ENCODE peak calls at places on chromosomes 4 and X, in four cellular contexts. One of them, this sample, is unnamed.

GRCh38 chr4:83552085-83552484 is 16.2 kb downstream of the GPAT3 start:
- DNase-seq in transverse colon: no peak
- DNase-seq in upper lobe of left lung: no peak
- DNase-seq in GM23338: no peak
- DNase-seq in this sample: no peak

GRCh38 chr4:133801858-133802257 is 399.7 kb downstream of the PABPC4L start:
- DNase-seq in transverse colon: no peak
- DNase-seq in upper lobe of left lung: no peak
- DNase-seq in GM23338: peak; percentile 53
- DNase-seq in this sample: no peak

GRCh38 chrX:57227691-57228090 is 58.8 kb upstream of the FAAH2 start:
- DNase-seq in transverse colon: no peak
- DNase-seq in upper lobe of left lung: no peak
- DNase-seq in GM23338: peak; percentile 50
- DNase-seq in this sample: no peak

GRCh38 chrX:154136627-154137161 is 7.3 kb upstream of the OPN1LW start:
- DNase-seq in transverse colon: peak; percentile 74
- DNase-seq in upper lobe of left lung: peak; percentile 74
- DNase-seq in GM23338: peak; percentile 81
- DNase-seq in this sample: no peak

GRCh38 chrX:6810796-6811195 is 275.9 kb upstream of the VCX3A start:
- DNase-seq in transverse colon: no peak
- DNase-seq in upper lobe of left lung: no peak
- DNase-seq in GM23338: no peak
- DNase-seq in this sample: no peak

GRCh38 chrX:118520206-118520857 is 24.7 kb downstream of the DOCK11 start:
- DNase-seq in transverse colon: no peak
- DNase-seq in upper lobe of left lung: no peak
- DNase-seq in GM23338: no peak
- DNase-seq in this sample: no peak

GRCh38 chr4:110865611-110866254 is 242.9 kb upstream of the PITX2 start:
- DNase-seq in transverse colon: no peak
- DNase-seq in upper lobe of left lung: no peak
- DNase-seq in GM23338: no peak
- DNase-seq in this sample: peak; percentile 40

GRCh38 chr4:91319869-91320268 is 983.9 kb upstream of the GRID2 start:
- DNase-seq in transverse colon: no peak
- DNase-seq in upper lobe of left lung: no peak
- DNase-seq in GM23338: no peak
- DNase-seq in this sample: no peak

GRCh38 chr4:105805501-105806120 is 89.7 kb upstream of the NPNT start:
- DNase-seq in transverse colon: no peak
- DNase-seq in upper lobe of left lung: no peak
- DNase-seq in GM23338: no peak
- DNase-seq in this sample: no peak

GRCh38 chrX:2490634-2491033 is 10.1 kb downstream of the DHRSX start:
- DNase-seq in transverse colon: no peak
- DNase-seq in upper lobe of left lung: no peak
- DNase-seq in GM23338: no peak
- DNase-seq in this sample: no peak

GRCh38 chr4:6092971-6093370 is 74.7 kb upstream of the C4orf50 start:
- DNase-seq in transverse colon: no peak
- DNase-seq in upper lobe of left lung: no peak
- DNase-seq in GM23338: no peak
- DNase-seq in this sample: no peak

GRCh38 chrX:36218801-36219200 is 299.3 kb downstream of the CFAP47 start:
- DNase-seq in transverse colon: no peak
- DNase-seq in upper lobe of left lung: no peak
- DNase-seq in GM23338: peak; percentile 39
- DNase-seq in this sample: no peak

GRCh38 chrX:120350458-120351138 is 11.3 kb upstream of the ATP1B4 start:
- DNase-seq in transverse colon: no peak
- DNase-seq in upper lobe of left lung: no peak
- DNase-seq in GM23338: no peak
- DNase-seq in this sample: no peak

GRCh38 chr4:137420901-137421384 is 111.4 kb downstream of the PCDH18 start:
- DNase-seq in transverse colon: no peak
- DNase-seq in upper lobe of left lung: no peak
- DNase-seq in GM23338: peak; percentile 66
- DNase-seq in this sample: no peak

GRCh38 chr4:69984030-69984443 is 11.7 kb upstream of the STATH start:
- DNase-seq in transverse colon: no peak
- DNase-seq in upper lobe of left lung: peak; percentile 26
- DNase-seq in GM23338: peak; percentile 8
- DNase-seq in this sample: no peak

GRCh38 chrX:72051589-72051988 is 80.1 kb downstream of the RTL5 start:
- DNase-seq in transverse colon: no peak
- DNase-seq in upper lobe of left lung: no peak
- DNase-seq in GM23338: no peak
- DNase-seq in this sample: no peak

GRCh38 chr4:110211770-110212061 is 13.3 kb upstream of the ELOVL6 start:
- DNase-seq in transverse colon: no peak
- DNase-seq in upper lobe of left lung: no peak
- DNase-seq in GM23338: peak; percentile 8
- DNase-seq in this sample: no peak

GRCh38 chr4:142567199-142567598 is 278.9 kb downstream of the INPP4B start:
- DNase-seq in transverse colon: peak; percentile 35
- DNase-seq in upper lobe of left lung: no peak
- DNase-seq in GM23338: peak; percentile 87
- DNase-seq in this sample: no peak

GRCh38 chr4:83255584-83255983 is 29.0 kb downstream of the COQ2 start:
- DNase-seq in transverse colon: no peak
- DNase-seq in upper lobe of left lung: no peak
- DNase-seq in GM23338: no peak
- DNase-seq in this sample: peak; percentile 55

GRCh38 chr4:32789026-32789608 is 2068.9 kb downstream of the PCDH7 start:
- DNase-seq in transverse colon: no peak
- DNase-seq in upper lobe of left lung: no peak
- DNase-seq in GM23338: no peak
- DNase-seq in this sample: peak; percentile 74

GRCh38 chr4:183485411-183486160 is 19.3 kb upstream of the ING2 start:
- DNase-seq in transverse colon: no peak
- DNase-seq in upper lobe of left lung: no peak
- DNase-seq in GM23338: no peak
- DNase-seq in this sample: no peak

GRCh38 chr4:116515959-116516358 is 569.4 kb downstream of the TRAM1L1 start:
- DNase-seq in transverse colon: no peak
- DNase-seq in upper lobe of left lung: peak; percentile 46
- DNase-seq in GM23338: no peak
- DNase-seq in this sample: no peak

GRCh38 chrX:38805294-38806053 is 4.2 kb downstream of the MID1IP1 start:
- DNase-seq in transverse colon: peak; percentile 71
- DNase-seq in upper lobe of left lung: peak; percentile 73
- DNase-seq in GM23338: peak; percentile 42
- DNase-seq in this sample: no peak

GRCh38 chr4:71287305-71287704 is 51.5 kb upstream of the SLC4A4 start:
- DNase-seq in transverse colon: no peak
- DNase-seq in upper lobe of left lung: no peak
- DNase-seq in GM23338: no peak
- DNase-seq in this sample: no peak

GRCh38 chrX:23386726-23387125 is 52.1 kb downstream of the PTCHD1 start:
- DNase-seq in transverse colon: no peak
- DNase-seq in upper lobe of left lung: no peak
- DNase-seq in GM23338: no peak
- DNase-seq in this sample: no peak

GRCh38 chr4:175380841-175381240 is 431.2 kb downstream of the GPM6A start:
- DNase-seq in transverse colon: no peak
- DNase-seq in upper lobe of left lung: no peak
- DNase-seq in GM23338: no peak
- DNase-seq in this sample: no peak

GRCh38 chr4:122896270-122896669 is 26.1 kb downstream of the NUDT6 start:
- DNase-seq in transverse colon: no peak
- DNase-seq in upper lobe of left lung: no peak
- DNase-seq in GM23338: no peak
- DNase-seq in this sample: no peak

GRCh38 chr4:169625886-169626285 is 5.5 kb downstream of the CLCN3 start:
- DNase-seq in transverse colon: no peak
- DNase-seq in upper lobe of left lung: no peak
- DNase-seq in GM23338: no peak
- DNase-seq in this sample: no peak

GRCh38 chr4:186930024-186930423 is 206.4 kb upstream of the FAT1 start:
- DNase-seq in transverse colon: no peak
- DNase-seq in upper lobe of left lung: no peak
- DNase-seq in GM23338: no peak
- DNase-seq in this sample: no peak
- TF ChIP-seq POLR2AphosphoS5 in transverse colon: no peak
- TF ChIP-seq POLR2AphosphoS5 in upper lobe of left lung: no peak
- TF ChIP-seq POLR2AphosphoS5 in GM23338: no peak
- TF ChIP-seq POLR2AphosphoS5 in this sample: no peak

DNA sequence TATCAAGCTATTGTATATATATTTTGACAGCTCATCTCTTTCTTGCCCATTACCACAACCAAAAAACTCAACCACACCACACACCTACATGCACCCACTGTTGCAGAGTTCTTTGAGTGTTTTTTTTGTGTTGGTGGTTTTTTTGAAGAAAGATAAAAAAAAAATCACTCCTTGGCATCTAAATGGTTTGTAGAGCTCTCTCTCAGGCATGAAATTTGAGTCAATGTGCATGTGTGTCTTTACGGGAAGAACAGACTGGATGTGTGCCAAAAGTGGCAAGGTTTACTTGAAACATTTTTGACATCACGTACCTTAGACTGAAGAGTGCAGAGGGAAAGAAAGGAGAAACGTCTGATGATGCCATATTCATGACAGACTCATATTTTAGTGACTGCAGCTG is 154.2 kb downstream of the FHIP1A start:
- DNase-seq in transverse colon: no peak
- DNase-seq in upper lobe of left lung: no peak
- DNase-seq in GM23338: no peak
- DNase-seq in this sample: no peak
- TF ChIP-seq POLR2AphosphoS5 in transverse colon: no peak
- TF ChIP-seq POLR2AphosphoS5 in upper lobe of left lung: no peak
- TF ChIP-seq POLR2AphosphoS5 in GM23338: no peak
- TF ChIP-seq POLR2AphosphoS5 in this sample: no peak

DNA sequence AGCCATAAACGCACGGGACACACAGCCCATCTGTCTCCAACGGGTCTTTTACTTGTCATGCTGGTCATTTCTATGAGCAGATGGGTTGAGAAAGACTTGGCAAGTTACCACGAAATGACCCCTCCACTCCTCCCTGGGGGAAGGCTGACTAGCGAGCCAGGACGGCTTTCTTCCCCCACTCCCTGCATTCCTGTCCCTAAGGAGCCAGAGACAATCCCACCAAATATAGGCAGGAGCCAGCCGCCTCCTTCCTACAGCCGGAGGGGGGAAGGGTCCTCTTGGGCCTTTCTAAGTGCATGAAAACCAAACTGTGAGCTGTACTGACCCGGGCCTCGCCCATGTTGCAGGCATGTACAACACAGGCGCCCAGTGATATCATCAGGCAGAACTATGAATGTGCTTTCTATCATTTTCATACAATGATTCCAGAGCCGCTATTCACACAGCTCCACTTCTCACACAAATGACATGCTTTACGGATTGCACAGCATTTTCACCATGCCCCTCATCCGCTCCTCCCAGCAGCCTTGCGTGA is 28.6 kb downstream of the AFAP1 start:
- DNase-seq in transverse colon: no peak
- DNase-seq in upper lobe of left lung: peak; percentile 42
- DNase-seq in GM23338: peak; percentile 77
- DNase-seq in this sample: no peak
- TF ChIP-seq POLR2AphosphoS5 in transverse colon: no peak
- TF ChIP-seq POLR2AphosphoS5 in upper lobe of left lung: no peak
- TF ChIP-seq POLR2AphosphoS5 in GM23338: no peak
- TF ChIP-seq POLR2AphosphoS5 in this sample: no peak

GRCh38 chr4:98961770-98962169 is 32.8 kb upstream of the EIF4E start:
- DNase-seq in transverse colon: no peak
- DNase-seq in upper lobe of left lung: no peak
- DNase-seq in GM23338: no peak
- DNase-seq in this sample: no peak

GRCh38 chr4:98958065-98958464 is 29.1 kb upstream of the EIF4E start:
- DNase-seq in transverse colon: no peak
- DNase-seq in upper lobe of left lung: no peak
- DNase-seq in GM23338: no peak
- DNase-seq in this sample: no peak

GRCh38 chr4:98955229-98955628 is 26.3 kb upstream of the EIF4E start:
- DNase-seq in transverse colon: no peak
- DNase-seq in upper lobe of left lung: no peak
- DNase-seq in GM23338: no peak
- DNase-seq in this sample: no peak

GRCh38 chr4:98963538-98964433 is 31.7 kb upstream of the METAP1 start:
- DNase-seq in transverse colon: no peak
- DNase-seq in upper lobe of left lung: no peak
- DNase-seq in GM23338: no peak
- DNase-seq in this sample: no peak

DNA sequence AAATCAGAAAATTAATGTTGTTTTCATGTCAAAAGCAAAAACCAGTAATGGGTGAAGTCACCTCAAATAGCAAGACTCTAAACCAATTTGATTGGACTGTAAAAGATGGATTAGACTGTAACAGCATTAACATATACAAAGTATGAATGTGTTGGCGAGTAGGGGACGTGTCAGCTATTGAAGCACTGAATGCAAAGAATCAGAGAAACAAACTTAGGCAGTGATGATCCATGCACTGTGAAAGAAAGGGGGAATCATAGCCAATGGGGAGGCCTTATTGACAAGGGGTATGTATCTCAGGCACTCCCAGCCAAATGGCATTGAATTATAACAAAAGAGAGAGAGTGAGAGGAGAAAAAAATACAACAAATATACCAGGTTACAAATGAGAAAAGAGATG is 30.5 kb upstream of the EIF4E start:
- DNase-seq in transverse colon: no peak
- DNase-seq in upper lobe of left lung: no peak
- DNase-seq in GM23338: no peak
- DNase-seq in this sample: no peak
- TF ChIP-seq POLR2AphosphoS5 in transverse colon: no peak
- TF ChIP-seq POLR2AphosphoS5 in upper lobe of left lung: no peak
- TF ChIP-seq POLR2AphosphoS5 in GM23338: no peak
- TF ChIP-seq POLR2AphosphoS5 in this sample: no peak

GRCh38 chr4:87109945-87110344 is 110.5 kb downstream of the KLHL8 start:
- DNase-seq in transverse colon: no peak
- DNase-seq in upper lobe of left lung: no peak
- DNase-seq in GM23338: no peak
- DNase-seq in this sample: no peak

GRCh38 chr4:87109121-87109520 is 111.3 kb downstream of the KLHL8 start:
- DNase-seq in transverse colon: no peak
- DNase-seq in upper lobe of left lung: no peak
- DNase-seq in GM23338: no peak
- DNase-seq in this sample: peak; percentile 61

GRCh38 chr4:87112063-87112462 is 108.4 kb downstream of the KLHL8 start:
- DNase-seq in transverse colon: no peak
- DNase-seq in upper lobe of left lung: no peak
- DNase-seq in GM23338: no peak
- DNase-seq in this sample: no peak

GRCh38 chr4:87105101-87105852 is 115.1 kb downstream of the KLHL8 start:
- DNase-seq in transverse colon: no peak
- DNase-seq in upper lobe of left lung: no peak
- DNase-seq in GM23338: no peak
- DNase-seq in this sample: no peak

GRCh38 chr4:87108142-87108546 is 112.3 kb downstream of the KLHL8 start:
- DNase-seq in transverse colon: no peak
- DNase-seq in upper lobe of left lung: no peak
- DNase-seq in GM23338: no peak
- DNase-seq in this sample: peak; percentile 66
- TF ChIP-seq POLR2AphosphoS5 in transverse colon: no peak
- TF ChIP-seq POLR2AphosphoS5 in upper lobe of left lung: no peak
- TF ChIP-seq POLR2AphosphoS5 in GM23338: no peak
- TF ChIP-seq POLR2AphosphoS5 in this sample: no peak